ENCODE peak calls at places on chromosomes 11 and 22, in ten cellular contexts. Y, W, V, U, A, P, M, X, G and I are unnamed samples.

GRCh38 chr22:38469306-38469781 is 1.4 kb downstream of the KDELR3 start:
- DNase-seq in A (no peak), U (no peak), M (no peak), X (no peak), V (no peak), W (no peak), G (no peak), P (no peak), Y (no peak), I (no peak)

GRCh38 chr22:40128989-40129388 is 48.7 kb upstream of the TNRC6B start:
- DNase-seq in U (no peak), P (no peak), M (no peak), V (no peak), G (no peak), X (no peak), Y (no peak), A (peak; percentile 34), W (no peak), I (no peak)

GRCh38 chr22:20191803-20192202 is 40.9 kb upstream of the CCDC188 start:
- DNase-seq in A (no peak), P (no peak), U (no peak), G (no peak), W (no peak), M (no peak), X (no peak), V (no peak), Y (no peak), I (no peak)

GRCh38 chr11:33859306-33859705 is 32.6 kb downstream of the LMO2 start:
- DNase-seq in G (no peak), X (no peak), Y (no peak), V (no peak), P (no peak), W (no peak), M (no peak), U (no peak), A (no peak), I (no peak)

GRCh38 chr11:2390871-2391662 is 9.5 kb upstream of the TSSC4 start:
- DNase-seq in X (no peak), Y (no peak), P (no peak), U (no peak), V (no peak), M (no peak), W (peak; percentile 56), A (no peak), G (no peak), I (peak; percentile 67)

GRCh38 chr11:44338031-44338430 is 28.1 kb upstream of the ALX4 start:
- DNase-seq in Y (no peak), M (no peak), G (no peak), X (peak; percentile 10), A (no peak), P (no peak), W (no peak), V (no peak), U (no peak), I (no peak)

GRCh38 chr11:128552783-128553661 is 34.3 kb downstream of the ETS1 start:
- DNase-seq in Y (no peak), A (peak; percentile 68), V (no peak), P (no peak), W (peak; percentile 12), X (no peak), U (no peak), M (no peak), G (no peak), I (peak; percentile 14)

GRCh38 chr22:46007848-46008261 is 30.9 kb upstream of the WNT7B start:
- DNase-seq in X (peak; percentile 90), G (no peak), P (no peak), A (no peak), U (no peak), V (no peak), Y (no peak), M (no peak), W (peak; percentile 65), I (peak; percentile 82)

GRCh38 chr11:125371451-125371935 is 124.6 kb downstream of the FEZ1 start:
- DNase-seq in A (no peak), G (peak; percentile 90), Y (no peak), W (no peak), V (no peak), U (no peak), P (peak; percentile 86), X (no peak), M (no peak), I (no peak)

GRCh38 chr11:35142481-35143207 is 3.7 kb downstream of the CD44 start:
- DNase-seq in A (peak; percentile 86), M (no peak), G (no peak), W (peak; percentile 48), V (no peak), U (peak; percentile 92), X (no peak), P (no peak), Y (no peak), I (peak; percentile 68)

GRCh38 chr11:80584661-80585060 is 1143.8 kb upstream of the TENM4 start:
- DNase-seq in M (no peak), G (no peak), Y (no peak), V (no peak), U (no peak), P (no peak), A (no peak), X (no peak), W (no peak), I (no peak)